ENCODE peak calls at places on chromosome 11, in five cellular contexts. R is activated T-helper 2 cell treated with anti-CD3 and anti-CD28 coated beads, Interferon-gamma antibody, Interleukin-2, Interleukin-4, amounts not matched to agents 10 μg/mL and 5 μg/mL and 100 μg/mL, durations not matched to agents 14 hours and 24 hours and 36 hours; L is amniotic epithelial cell; N is WTC11; P is Calu3. W is an unnamed sample.

GRCh38 chr11:79845002-79845709 is 404.3 kb upstream of the TENM4 start:
- DNase-seq in R (no peak), L (no peak), N (no peak), P (no peak), W (no peak)

GRCh38 chr11:132802932-132803331 is 729.4 kb downstream of the OPCML start:
- DNase-seq in R (no peak), L (no peak), N (no peak), P (no peak), W (no peak)

GRCh38 chr11:108002476-108002875 is 6.2 kb upstream of the CUL5 start:
- DNase-seq in R (no peak), L (no peak), N (no peak), P (no peak), W (no peak)

GRCh38 chr11:76699461-76700091 is 29.0 kb upstream of the LRRC32 start:
- DNase-seq in R (no peak), L (no peak), N (no peak), P (no peak), W (no peak)

GRCh38 chr11:134576286-134576685 is 164.2 kb upstream of the B3GAT1 start:
- DNase-seq in R (no peak), L (no peak), N (no peak), P (no peak), W (no peak)

GRCh38 chr11:13216019-13217006 is 61.3 kb upstream of the BMAL1 start:
- DNase-seq in R (no peak), L (peak; percentile 94), N (peak; percentile 19), P (peak; percentile 79), W (no peak)

GRCh38 chr11:65571420-65571819 is 918 bp upstream of the FAM89B start:
- DNase-seq in R (no peak), L (no peak), N (no peak), P (no peak), W (no peak)

GRCh38 chr11:76947790-76948189 is 86.4 kb upstream of the B3GNT6 start:
- DNase-seq in R (no peak), L (no peak), N (no peak), P (no peak), W (no peak)

GRCh38 chr11:85948884-85949283 is 93.7 kb downstream of the CCDC83 start:
- DNase-seq in R (no peak), L (no peak), N (no peak), P (peak; percentile 41), W (no peak)

GRCh38 chr11:74731301-74732094 is at the start of gene CHRDL2:
- DNase-seq in R (no peak), L (no peak), N (peak; percentile 38), P (peak; percentile 34), W (no peak)

GRCh38 chr11:122617926-122618325 is 37.6 kb upstream of the UBASH3B start:
- DNase-seq in R (no peak), L (no peak), N (no peak), P (no peak), W (no peak)

GRCh38 chr11:68505596-68505995 is 45.0 kb downstream of the PPP6R3 start:
- DNase-seq in R (no peak), L (peak; percentile 16), N (no peak), P (no peak), W (no peak)

GRCh38 chr11:17700991-17701390 is 18.4 kb upstream of the MYOD1 start:
- DNase-seq in R (no peak), L (no peak), N (no peak), P (no peak), W (no peak)

W was measured in NAMALWA.